ENCODE peak calls at places on chromosomes 7 and 10, in four cellular contexts. A, S, Z and Q are unnamed samples.

GRCh38 chr7:44678468-44679179 is 70.0 kb upstream of the ZMIZ2 start:
- DNase-seq in Z (no peak), A (no peak), S (peak), Q (peak)

GRCh38 chr7:53315986-53316385 is 280.6 kb downstream of the POM121L12 start:
- DNase-seq in S (no peak), A (no peak), Z (no peak), Q (no peak)

GRCh38 chr10:71860243-71861029 is 9.4 kb upstream of the PSAP start:
- DNase-seq in S (peak), Z (no peak), A (peak), Q (peak)

GRCh38 chr10:4316166-4316810 is 509.7 kb upstream of the AKR1E2 start:
- DNase-seq in Z (no peak), S (peak), A (no peak), Q (peak)

GRCh38 chr7:139777304-139777890 is 401 bp downstream of the HIPK2 start:
- DNase-seq in Z (peak), S (no peak), A (peak), Q (no peak)

GRCh38 chr10:22761569-22762220 is 47.3 kb upstream of the PIP4K2A start:
- DNase-seq in Z (no peak), S (no peak), A (no peak), Q (no peak)

GRCh38 chr10:113226404-113226803 is 276.4 kb downstream of the TCF7L2 start:
- DNase-seq in S (no peak), Z (no peak), A (no peak), Q (no peak)

GRCh38 chr7:129262333-129262732 is 37.5 kb downstream of the AHCYL2 start:
- DNase-seq in A (no peak), Z (no peak), S (no peak), Q (no peak)

GRCh38 chr7:31058122-31058521 is 6.0 kb downstream of the ADCYAP1R1 start:
- DNase-seq in Z (no peak), S (no peak), A (no peak), Q (no peak)

GRCh38 chr7:127905491-127906330 is 125.5 kb downstream of the LRRC4 start:
- DNase-seq in Z (no peak), A (no peak), S (peak), Q (no peak)

GRCh38 chr7:109479388-109479787 is 909.7 kb downstream of the DNAJB9 start:
- DNase-seq in Z (no peak), S (no peak), A (no peak), Q (no peak)

GRCh38 chr7:158858592-158859503 is 2.5 kb downstream of the DYNC2I1 start:
- DNase-seq in Z (no peak), A (no peak), S (no peak), Q (no peak)

GRCh38 chr7:149005427-149006344 is 22.6 kb downstream of the PDIA4 start:
- DNase-seq in Z (peak), A (peak), S (peak), Q (no peak)

GRCh38 chr10:120555436-120556163 is 98.6 kb downstream of the PLPP4 start:
- DNase-seq in A (no peak), S (no peak), Z (no peak), Q (no peak)

GRCh38 chr7:44066494-44067063 is 1.2 kb upstream of the PGAM2 start:
- DNase-seq in Z (peak), A (peak), S (peak), Q (no peak)

GRCh38 chr7:22809902-22810642 is 12.6 kb downstream of the TOMM7 start:
- DNase-seq in A (no peak), Z (no peak), S (no peak), Q (no peak)

GRCh38 chr7:153090757-153091156 is 331.2 kb downstream of the ACTR3B start:
- DNase-seq in Z (no peak), A (no peak), S (no peak), Q (no peak)

GRCh38 chr7:30428586-30429530 is 49.7 kb downstream of the NOD1 start:
- DNase-seq in A (no peak), S (no peak), Z (no peak), Q (no peak)

GRCh38 chr10:50574305-50574704 is 49.5 kb downstream of the SGMS1 start:
- DNase-seq in A (no peak), S (no peak), Z (no peak), Q (no peak)

GRCh38 chr7:19404912-19405329 is 259.7 kb upstream of the FERD3L start:
- DNase-seq in S (peak), A (no peak), Z (no peak), Q (peak)

GRCh38 chr10:109892885-109893284 is 30.4 kb downstream of the XPNPEP1 start:
- DNase-seq in Z (no peak), S (peak), A (no peak), Q (no peak)

GRCh38 chr7:157278791-157279678 is 57.8 kb upstream of the DNAJB6 start:
- DNase-seq in Z (no peak), A (peak), S (peak), Q (no peak)

GRCh38 chr10:113303747-113304146 is 249.1 kb upstream of the HABP2 start:
- DNase-seq in A (no peak), S (peak), Z (no peak), Q (peak)

GRCh38 chr10:103595933-103596726 is 102.6 kb downstream of the NEURL1 start:
- DNase-seq in Z (no peak), S (peak), A (no peak), Q (no peak)

GRCh38 chr10:51707821-51708424 is 8.5 kb upstream of the CSTF2T start:
- DNase-seq in S (no peak), A (no peak), Z (no peak), Q (no peak)

GRCh38 chr10:132176647-132177046 is 10.1 kb upstream of the DPYSL4 start:
- DNase-seq in A (no peak), Z (no peak), S (no peak), Q (no peak)

GRCh38 chr10:72263613-72264241 is 10.0 kb upstream of the DDIT4 start:
- DNase-seq in Z (peak), S (peak), A (peak), Q (no peak)

GRCh38 chr10:73911553-73912004 is 647 bp downstream of the PLAU start:
- DNase-seq in S (peak), A (no peak), Z (no peak), Q (no peak)

GRCh38 chr10:59857921-59858320 is 48.4 kb downstream of the CCDC6 start:
- DNase-seq in S (no peak), A (no peak), Z (no peak), Q (no peak)

DNA sequence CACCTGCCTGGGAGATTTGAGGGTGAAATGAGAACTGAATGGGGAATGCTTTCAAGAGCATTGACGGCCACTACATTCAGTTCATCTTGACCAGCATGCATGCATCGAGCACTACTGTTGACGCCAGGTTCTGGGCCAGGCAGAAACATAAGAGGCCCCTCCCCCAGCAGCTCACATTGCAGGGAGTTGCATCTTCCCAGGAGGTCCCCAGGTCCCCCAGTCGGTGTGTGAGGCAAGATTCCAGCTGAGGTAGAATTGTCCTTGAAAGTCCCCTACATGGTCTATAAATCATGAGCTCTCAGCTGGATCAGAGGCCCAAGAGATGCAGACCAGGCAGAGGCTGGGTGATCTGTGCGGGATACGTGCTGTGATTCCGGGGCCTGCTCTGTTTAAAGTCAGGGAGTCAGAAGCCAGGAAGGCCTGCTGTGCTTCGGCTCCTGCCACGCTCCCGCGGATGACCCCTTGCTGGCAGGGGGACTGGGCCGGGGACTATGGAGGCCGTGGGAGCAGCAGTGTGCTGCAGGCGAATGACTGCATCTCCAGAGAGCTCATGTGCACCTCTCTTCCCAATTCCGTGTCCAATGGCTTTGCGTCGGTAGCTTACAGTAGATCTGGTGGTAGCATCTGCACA is 93.8 kb downstream of the RGS10 start:
- DNase-seq in S (no peak), A (no peak), Z (no peak), Q (no peak)
- H3K4me3 ChIP-seq in S (no peak), A (no peak), Z (no peak), Q (no peak)

GRCh38 chr10:62057359-62057758 is 155.9 kb downstream of the ARID5B start:
- DNase-seq in Z (no peak), A (no peak), S (peak), Q (no peak)
- H3K4me3 ChIP-seq in Z (no peak), A (peak), S (no peak), Q (no peak)

DNA sequence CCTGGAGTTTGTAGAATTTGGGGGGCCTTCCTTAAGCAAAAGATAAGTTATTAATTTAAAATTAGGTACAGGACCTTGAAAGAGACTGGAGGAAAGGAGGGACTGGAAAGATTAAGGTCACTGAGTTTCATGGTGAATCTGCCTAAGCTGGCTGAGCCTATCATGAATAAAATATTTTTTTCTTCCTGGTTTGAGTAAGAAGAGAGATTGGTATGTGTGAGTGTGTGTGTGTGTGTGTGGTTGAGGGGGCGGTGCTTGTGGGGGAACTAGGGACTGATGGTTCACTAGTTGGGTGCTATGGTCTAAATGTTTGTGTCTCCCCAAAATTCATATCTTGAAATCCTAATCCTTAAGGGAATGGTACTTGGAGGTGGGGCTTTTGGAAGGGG is 142.5 kb upstream of the PRKCQ start:
- DNase-seq in A (no peak), Z (no peak), S (peak), Q (no peak)
- H3K4me3 ChIP-seq in A (no peak), Z (no peak), S (no peak), Q (no peak)

GRCh38 chr10:100007239-100008141 is 2.3 kb downstream of the DNMBP start:
- DNase-seq in S (no peak), A (no peak), Z (no peak), Q (no peak)

GRCh38 chr10:100009283-100009792 is 409 bp downstream of the DNMBP start:
- DNase-seq in Z (no peak), A (peak), S (peak), Q (no peak)

GRCh38 chr10:100006241-100006886 is 3.4 kb downstream of the DNMBP start:
- DNase-seq in A (no peak), S (peak), Z (no peak), Q (peak)

GRCh38 chr10:100008708-100009282 is 952 bp downstream of the DNMBP start:
- DNase-seq in S (peak), A (no peak), Z (no peak), Q (no peak)

GRCh38 chr10:100008142-100008522 is 1.6 kb downstream of the DNMBP start:
- DNase-seq in Z (no peak), S (peak), A (no peak), Q (no peak)
- H3K4me3 ChIP-seq in Z (peak), S (peak), A (peak), Q (peak)

GRCh38 chr7:42285383-42285824 is 48.4 kb upstream of the GLI3 start:
- DNase-seq in A (no peak), S (peak), Z (no peak), Q (no peak)

GRCh38 chr7:42283553-42283952 is 46.5 kb upstream of the GLI3 start:
- DNase-seq in S (peak), Z (no peak), A (no peak), Q (no peak)

GRCh38 chr7:42292991-42293521 is 56.0 kb upstream of the GLI3 start:
- DNase-seq in Z (no peak), S (no peak), A (peak), Q (no peak)

GRCh38 chr7:42289473-42289872 is 52.5 kb upstream of the GLI3 start:
- DNase-seq in S (no peak), A (no peak), Z (no peak), Q (no peak)
- H3K4me3 ChIP-seq in S (no peak), A (no peak), Z (no peak), Q (no peak)

DNA sequence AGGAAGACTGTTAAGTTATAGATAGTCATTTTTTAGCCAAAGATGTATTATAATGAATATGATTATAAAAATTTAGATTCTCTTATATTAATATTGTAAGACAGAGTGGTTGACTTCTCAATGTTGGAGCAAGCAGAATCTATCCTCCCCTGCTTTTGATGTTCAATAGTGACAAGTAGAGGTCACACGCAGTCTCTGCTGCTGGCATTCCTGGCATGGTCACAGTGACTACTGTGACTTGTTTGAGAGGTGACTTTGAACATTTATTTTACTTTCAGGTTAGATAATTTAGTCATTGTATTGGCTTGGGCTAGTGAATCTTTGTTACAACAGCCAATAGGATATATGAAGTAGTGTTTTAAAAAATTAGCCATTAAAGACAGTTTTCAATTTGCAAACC is 13.7 kb upstream of the CD36 start:
- DNase-seq in A (no peak), Z (no peak), S (no peak), Q (no peak)
- H3K4me3 ChIP-seq in A (peak), Z (no peak), S (no peak), Q (no peak)

DNA sequence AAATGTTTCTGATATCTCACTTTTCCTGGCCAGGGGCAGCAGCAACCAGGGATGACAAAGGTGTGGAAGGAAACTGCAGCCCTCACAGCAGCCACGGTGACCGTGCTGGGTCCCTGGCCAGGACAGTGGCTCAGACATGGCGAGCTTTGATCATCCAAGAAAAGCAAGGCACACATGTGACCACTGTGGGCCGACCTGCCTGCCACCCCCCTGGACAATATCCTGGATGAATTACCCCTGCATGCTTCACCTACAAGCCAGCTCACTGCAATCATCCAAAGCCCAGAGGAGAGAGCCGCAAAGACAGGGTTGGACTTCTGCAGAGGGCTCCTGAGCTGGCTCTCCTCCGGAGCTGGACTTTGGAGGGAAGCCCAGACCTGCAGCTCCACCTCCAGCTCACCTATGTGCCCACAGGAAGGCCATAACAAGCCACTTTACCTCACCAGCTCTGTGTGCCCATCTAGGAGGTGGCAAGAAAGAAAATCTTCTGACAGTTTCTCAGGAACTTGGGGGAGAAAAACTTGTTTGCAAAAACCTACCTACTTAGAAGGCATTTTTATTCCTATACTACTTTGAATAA is 2.7 kb downstream of the CHST15 start:
- DNase-seq in A (peak), S (no peak), Z (no peak), Q (no peak)
- H3K4me3 ChIP-seq in A (peak), S (no peak), Z (no peak), Q (no peak)

GRCh38 chr7:112009081-112009480 is 197.1 kb downstream of the DOCK4 start:
- DNase-seq in A (no peak), S (peak), Z (no peak), Q (peak)

GRCh38 chr7:112012266-112012665 is 193.9 kb downstream of the DOCK4 start:
- DNase-seq in Z (no peak), A (no peak), S (no peak), Q (no peak)

GRCh38 chr7:112013262-112013661 is 192.9 kb downstream of the DOCK4 start:
- DNase-seq in A (no peak), Z (no peak), S (no peak), Q (no peak)

GRCh38 chr7:112014347-112014746 is 191.9 kb downstream of the DOCK4 start:
- DNase-seq in A (no peak), S (no peak), Z (no peak), Q (no peak)

DNA sequence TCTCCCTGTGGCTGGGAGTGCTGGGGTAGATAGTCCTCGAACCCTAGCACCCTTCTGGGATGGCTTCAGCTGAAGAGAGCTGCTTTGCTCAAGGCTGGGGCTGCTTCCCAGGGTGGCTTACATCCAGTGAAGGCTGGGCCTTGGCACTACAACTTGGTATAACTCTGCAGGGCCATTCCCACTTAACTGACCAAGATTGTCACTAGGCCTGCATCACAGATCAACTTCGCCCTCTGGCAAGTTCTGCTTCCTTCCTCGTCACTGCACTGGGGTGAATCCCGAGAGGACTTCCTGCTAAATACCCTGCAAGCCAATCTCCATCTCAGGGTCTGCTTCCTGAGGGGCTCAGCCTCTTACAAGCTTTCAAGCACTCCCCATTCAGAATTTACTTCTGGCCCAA is 195.2 kb downstream of the DOCK4 start:
- DNase-seq in S (no peak), Z (no peak), A (no peak), Q (no peak)
- H3K4me3 ChIP-seq in S (no peak), Z (no peak), A (no peak), Q (no peak)